ENCODE peak calls at places on chromosomes 6 and 20, in six cellular contexts. Q is trophoblast cell, Y is IMR-90, F is H1, C is mesenchymal stem cell, M is neuronal stem cell. A is an unnamed sample.

GRCh38 chr6:6003334-6004146 is 3.2 kb downstream of the NRN1 start:
- DNase-seq in Q (peak), Y (no peak), F (peak), C (no peak), M (no peak), A (peak)

GRCh38 chr6:31742894-31743293 is 3.1 kb downstream of the MSH5 start:
- DNase-seq in Q (no peak), Y (no peak), F (no peak), C (no peak), M (no peak), A (no peak)

GRCh38 chr6:9848094-9848493 is 566.8 kb downstream of the TFAP2A start:
- DNase-seq in Q (no peak), Y (peak), F (no peak), C (no peak), M (no peak), A (no peak)

GRCh38 chr6:31887608-31888007 is 8.8 kb upstream of the SLC44A4 start:
- DNase-seq in Q (no peak), Y (no peak), F (no peak), C (no peak), M (no peak), A (no peak)

GRCh38 chr20:17562804-17563305 is 7.0 kb upstream of the DSTN start:
- DNase-seq in Q (peak), Y (peak), F (peak), C (peak), M (no peak), A (no peak)

GRCh38 chr6:100946021-100946540 is 65.0 kb upstream of the ASCC3 start:
- DNase-seq in Q (no peak), Y (no peak), F (no peak), C (no peak), M (no peak), A (no peak)

GRCh38 chr20:1434571-1435336 is 31.9 kb downstream of the NSFL1C start:
- DNase-seq in Q (peak), Y (peak), F (no peak), C (peak), M (no peak), A (no peak)

GRCh38 chr6:123965894-123966293 is 162.2 kb downstream of the NKAIN2 start:
- DNase-seq in Q (peak), Y (peak), F (no peak), C (peak), M (peak), A (peak)

GRCh38 chr20:51602131-51602530 is 59.6 kb upstream of the NFATC2 start:
- DNase-seq in Q (no peak), Y (no peak), F (no peak), C (no peak), M (no peak), A (no peak)

GRCh38 chr6:20751293-20751946 is 217.2 kb downstream of the CDKAL1 start:
- DNase-seq in Q (no peak), Y (peak), F (no peak), C (peak), M (no peak), A (no peak)

GRCh38 chr20:51525241-51526104 is 17.0 kb downstream of the NFATC2 start:
- DNase-seq in Q (no peak), Y (no peak), F (no peak), C (no peak), M (no peak), A (no peak)

GRCh38 chr6:17831135-17831534 is 124.4 kb upstream of the NUP153 start:
- DNase-seq in Q (peak), Y (peak), F (no peak), C (peak), M (no peak), A (no peak)

GRCh38 chr6:32073066-32073465 is 34.9 kb downstream of the CYP21A2 start:
- DNase-seq in Q (no peak), Y (no peak), F (no peak), C (no peak), M (no peak), A (no peak)

GRCh38 chr6:167737205-167737830 is 89.4 kb upstream of the AFDN start:
- DNase-seq in Q (no peak), Y (no peak), F (no peak), C (no peak), M (no peak), A (no peak)

GRCh38 chr6:160685762-160686450 is 16.1 kb upstream of the PLG start:
- DNase-seq in Q (no peak), Y (no peak), F (no peak), C (no peak), M (no peak), A (no peak)

GRCh38 chr20:3663858-3664257 is 659 bp upstream of the GFRA4 start:
- DNase-seq in Q (no peak), Y (no peak), F (no peak), C (no peak), M (no peak), A (no peak)

GRCh38 chr6:13375360-13375878 is 47.1 kb upstream of the TBC1D7 start:
- DNase-seq in Q (no peak), Y (no peak), F (no peak), C (no peak), M (no peak), A (no peak)

GRCh38 chr6:47034919-47035318 is 7.2 kb downstream of the ADGRF1 start:
- DNase-seq in Q (peak), Y (peak), F (no peak), C (peak), M (no peak), A (no peak)

GRCh38 chr6:117389227-117390057 is 36.3 kb downstream of the ROS1 start:
- DNase-seq in Q (peak), Y (no peak), F (no peak), C (no peak), M (no peak), A (no peak)

GRCh38 chr6:61168878-61169277 is 1117.1 kb downstream of the KHDRBS2 start:
- DNase-seq in Q (no peak), Y (no peak), F (no peak), C (no peak), M (no peak), A (no peak)

GRCh38 chr6:52815167-52816092 is 11.8 kb upstream of the GSTA1 start:
- DNase-seq in Q (peak), Y (peak), F (peak), C (peak), M (peak), A (peak)

GRCh38 chr6:99110004-99110403 is 162.3 kb upstream of the FBXL4 start:
- DNase-seq in Q (no peak), Y (no peak), F (no peak), C (no peak), M (no peak), A (no peak)

GRCh38 chr6:30740993-30741784 is 1.3 kb downstream of the FLOT1 start:
- DNase-seq in Q (no peak), Y (peak), F (no peak), C (peak), M (no peak), A (no peak)

DNA sequence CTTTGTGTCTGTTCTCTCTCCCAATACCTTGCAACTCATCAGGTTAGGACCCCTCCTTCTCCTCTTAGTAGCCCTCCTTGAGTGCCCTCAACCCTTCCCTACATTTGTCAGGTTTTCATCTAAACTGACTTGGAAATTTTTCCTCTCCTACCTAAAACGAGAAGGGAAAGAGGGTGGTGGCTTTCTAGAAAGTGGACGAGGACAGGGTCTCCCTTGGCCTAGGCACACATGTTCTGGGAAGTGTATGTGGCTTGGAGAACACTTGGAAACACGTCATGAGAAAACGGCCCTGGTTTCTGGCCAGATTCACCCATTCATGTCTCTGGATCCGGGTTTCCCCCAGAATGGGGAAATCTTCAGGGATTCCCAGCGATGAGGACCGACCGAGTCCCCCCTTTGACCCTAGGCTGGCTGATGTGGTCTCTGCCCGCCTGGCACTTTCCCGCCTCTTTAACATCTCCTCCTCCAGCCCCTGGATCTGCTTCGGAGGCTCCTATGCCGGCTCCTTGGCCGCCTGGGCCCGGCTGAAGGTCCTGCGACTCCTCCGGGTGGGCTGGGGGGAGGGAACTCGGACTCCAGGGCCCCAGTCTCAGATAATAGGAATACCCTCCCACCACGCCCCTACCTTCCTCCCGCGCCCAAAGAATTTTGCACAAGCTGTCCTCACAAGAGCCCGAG is 2.9 kb downstream of the PRSS16 start:
- DNase-seq in Q (no peak), Y (no peak), F (no peak), C (no peak), M (no peak), A (no peak)
- H2AFZ ChIP-seq in Q (peak), Y (peak), F (peak), C (no peak), M (peak), A (no peak)

GRCh38 chr20:14412102-14412501 is 74.7 kb upstream of the FLRT3 start:
- DNase-seq in Q (no peak), Y (no peak), F (no peak), C (peak), M (no peak), A (no peak)
- H2BK120ac ChIP-seq in Q (no peak), Y (no peak), F (no peak), C (no peak), M (no peak), A (no peak)

GRCh38 chr20:62058941-62059340 is 6.7 kb downstream of the TAF4 start:
- DNase-seq in Q (no peak), Y (no peak), F (no peak), C (no peak), M (no peak), A (no peak)
- H2AFZ ChIP-seq in Q (no peak), Y (no peak), F (no peak), C (no peak), M (no peak), A (no peak)

DNA sequence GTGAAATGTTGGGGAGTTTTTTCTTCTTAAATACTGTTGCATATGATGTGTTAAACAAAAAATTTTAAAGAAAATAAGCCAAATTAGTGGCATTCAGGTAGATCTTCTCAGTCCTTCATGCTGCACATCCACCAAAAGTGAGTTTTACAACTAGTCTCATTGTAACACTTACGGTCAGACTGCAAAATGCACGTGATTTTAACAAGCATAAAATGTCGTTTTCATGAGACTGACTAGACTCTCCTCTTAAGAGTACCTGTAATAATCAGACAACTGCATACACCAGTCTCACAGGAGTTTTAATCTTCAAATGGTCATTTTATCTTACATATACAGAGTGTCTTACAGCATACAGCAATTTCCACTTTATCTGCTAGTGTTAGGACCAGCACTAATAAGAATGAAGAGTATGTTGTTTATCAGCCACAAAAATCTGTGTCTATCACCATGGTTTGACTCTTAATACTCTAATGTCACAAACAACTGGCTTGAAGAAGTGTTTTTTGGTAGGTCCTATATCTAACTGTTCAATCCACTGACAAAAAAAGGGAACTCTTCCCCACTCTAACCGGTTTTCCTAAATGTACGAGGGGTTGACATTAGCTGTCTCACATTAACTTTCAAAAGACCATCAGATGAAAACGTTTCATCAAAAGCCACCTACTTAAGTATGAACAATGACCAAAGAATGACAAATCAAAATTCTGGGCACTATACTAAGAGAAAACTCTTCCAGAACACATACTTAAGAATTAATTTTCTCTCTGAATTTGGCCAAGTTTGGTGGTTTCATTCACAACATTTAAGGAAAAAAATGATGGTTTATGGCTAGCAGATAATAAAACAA is 1.5 kb upstream of the ASF1A start:
- DNase-seq in Q (peak), Y (no peak), F (no peak), C (no peak), M (no peak), A (no peak)
- H2BK120ac ChIP-seq in Q (no peak), Y (peak), F (no peak), C (no peak), M (no peak), A (no peak)

DNA sequence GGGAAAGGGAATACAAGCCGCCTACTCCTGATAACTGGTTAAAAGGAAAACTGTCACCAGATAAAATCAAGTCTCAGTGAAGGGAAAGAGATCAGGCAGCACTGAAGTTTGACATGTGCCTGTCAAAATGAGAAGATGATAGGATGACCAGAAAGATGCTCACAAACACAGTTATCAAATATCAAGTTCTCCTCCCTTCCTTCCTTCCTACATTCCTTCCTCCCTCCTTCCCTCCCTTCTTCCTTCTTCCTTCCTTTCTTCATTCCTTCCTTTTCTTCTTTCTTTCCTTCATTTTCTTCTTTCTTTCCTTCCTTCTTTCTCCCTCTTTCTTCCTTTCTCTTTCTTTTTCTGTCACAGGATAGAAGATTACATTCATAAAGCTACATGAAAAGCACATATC is 55.2 kb downstream of the MYB start:
- DNase-seq in Q (no peak), Y (no peak), F (no peak), C (no peak), M (no peak), A (no peak)
- H2AFZ ChIP-seq in Q (no peak), Y (no peak), F (no peak), C (no peak), M (peak), A (no peak)

DNA sequence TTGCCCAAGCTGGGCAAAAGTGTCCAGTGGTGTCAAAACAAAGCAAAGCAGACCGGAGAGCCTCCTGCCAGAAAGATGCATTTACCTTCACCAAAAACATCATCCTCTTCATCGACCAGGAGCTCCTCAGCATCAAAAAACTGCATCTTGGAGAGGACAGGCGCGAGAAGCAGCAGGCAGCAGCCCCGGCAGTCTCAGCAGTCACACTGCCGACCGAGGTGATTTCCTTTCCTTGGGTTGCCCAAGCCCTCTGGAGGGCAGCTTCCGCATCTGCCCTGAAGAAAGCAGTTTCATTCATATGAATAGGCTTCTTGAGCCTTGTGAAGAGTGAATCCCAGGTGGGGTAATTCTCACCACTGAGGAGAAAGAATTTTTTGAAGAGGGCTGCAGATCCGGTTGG is at the start of gene RIPOR2:
- DNase-seq in Q (peak), Y (no peak), F (peak), C (no peak), M (no peak), A (peak)
- H2BK120ac ChIP-seq in Q (no peak), Y (no peak), F (peak), C (no peak), M (no peak), A (no peak)

GRCh38 chr6:15882915-15883314 is 220.1 kb upstream of the DTNBP1 start:
- DNase-seq in Q (no peak), Y (no peak), F (no peak), C (no peak), M (no peak), A (no peak)

GRCh38 chr6:15885624-15886023 is 222.8 kb upstream of the DTNBP1 start:
- DNase-seq in Q (no peak), Y (no peak), F (no peak), C (no peak), M (no peak), A (no peak)

GRCh38 chr6:15892369-15892768 is 229.5 kb upstream of the DTNBP1 start:
- DNase-seq in Q (no peak), Y (no peak), F (no peak), C (no peak), M (no peak), A (no peak)

GRCh38 chr6:15888798-15889772 is 226.3 kb upstream of the DTNBP1 start:
- DNase-seq in Q (no peak), Y (no peak), F (no peak), C (no peak), M (no peak), A (no peak)

DNA sequence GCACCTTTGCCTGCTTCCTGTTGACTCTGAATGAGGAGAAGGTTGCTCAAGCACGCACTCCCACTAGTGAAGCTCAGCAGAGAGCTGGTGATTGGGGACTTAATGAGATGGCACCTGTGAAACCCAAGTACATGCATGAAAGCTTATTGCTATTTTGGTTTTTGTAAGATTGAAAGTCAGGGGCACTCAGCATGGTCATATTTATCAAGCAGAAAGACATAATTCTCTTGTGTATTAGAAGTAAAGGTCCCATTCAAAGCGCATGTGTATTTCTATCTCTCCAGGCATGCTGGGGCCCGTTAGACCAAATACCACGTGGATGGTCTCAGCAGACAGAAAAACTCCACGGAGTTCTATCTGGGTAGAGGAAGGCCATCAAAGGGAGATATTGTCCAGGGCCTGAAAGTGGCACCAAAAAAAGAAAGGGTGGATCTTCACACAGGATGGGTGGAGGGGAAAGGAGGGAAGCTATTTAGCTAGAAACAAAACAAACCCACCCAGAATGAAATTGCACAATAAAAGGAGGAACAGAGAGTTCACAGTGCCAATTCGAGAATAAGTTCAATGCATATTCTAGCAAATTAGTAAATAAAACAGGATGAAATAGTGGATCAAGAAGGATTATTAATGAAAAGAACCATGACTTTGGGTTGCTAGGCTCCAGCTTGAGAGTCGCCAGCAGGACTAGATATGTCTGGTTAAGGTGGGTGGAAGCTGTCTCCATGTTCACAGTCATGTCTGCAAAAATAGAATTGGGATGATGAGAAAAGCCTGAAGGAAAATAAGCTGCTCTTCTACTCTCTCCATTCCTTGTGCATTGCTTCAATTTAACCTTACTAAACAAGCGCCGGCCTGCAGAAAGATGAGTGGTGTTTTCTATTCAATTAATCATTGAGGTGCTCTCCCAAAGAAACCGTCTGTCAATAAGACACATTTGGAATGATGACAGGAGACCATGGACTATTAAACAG is 224.9 kb upstream of the DTNBP1 start:
- DNase-seq in Q (no peak), Y (no peak), F (no peak), C (no peak), M (no peak), A (no peak)
- H2AFZ ChIP-seq in Q (no peak), Y (no peak), F (no peak), C (no peak), M (no peak), A (no peak)

DNA sequence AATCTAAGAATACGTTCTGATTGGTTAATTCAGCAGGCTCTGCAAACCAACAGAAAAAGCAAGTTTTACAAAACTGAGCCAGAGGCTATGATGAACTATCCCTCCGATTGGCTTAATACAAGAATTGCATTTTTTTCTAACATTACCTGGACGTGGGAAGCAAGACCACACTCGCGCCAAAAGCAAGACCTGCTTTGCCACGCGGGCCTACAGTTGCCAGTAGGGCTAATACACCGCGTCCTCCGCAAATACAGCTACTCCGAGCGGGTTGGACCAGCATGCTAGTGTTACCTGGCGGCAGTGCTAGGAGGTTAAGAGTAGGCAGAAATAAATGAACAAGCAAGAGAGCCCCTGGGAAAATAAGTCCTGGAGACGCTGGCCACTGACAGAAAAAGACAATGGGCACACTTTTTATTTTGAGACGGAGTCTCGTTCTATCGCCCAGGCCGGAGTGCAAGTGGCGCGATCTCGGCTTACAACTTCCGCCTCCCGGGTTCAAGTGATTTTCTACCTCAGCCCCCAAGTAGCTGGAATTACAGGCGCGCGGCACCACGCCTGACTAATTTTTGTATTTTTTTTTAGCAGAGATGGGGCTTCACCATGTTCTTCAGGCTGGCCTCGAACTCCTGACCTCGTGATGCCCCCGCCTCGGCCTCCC is 131.9 kb upstream of the BTN3A2 start:
- DNase-seq in Q (no peak), Y (peak), F (no peak), C (no peak), M (no peak), A (peak)
- H2BK120ac ChIP-seq in Q (peak), Y (peak), F (no peak), C (no peak), M (no peak), A (no peak)

GRCh38 chr6:110101885-110102284 is 77.6 kb downstream of the WASF1 start:
- DNase-seq in Q (no peak), Y (no peak), F (no peak), C (no peak), M (no peak), A (peak)

GRCh38 chr6:110098511-110099116 is 80.9 kb downstream of the WASF1 start:
- DNase-seq in Q (peak), Y (no peak), F (no peak), C (no peak), M (no peak), A (no peak)

GRCh38 chr6:110093981-110094380 is 85.5 kb downstream of the WASF1 start:
- DNase-seq in Q (no peak), Y (no peak), F (no peak), C (no peak), M (no peak), A (no peak)

GRCh38 chr6:110095101-110095500 is 84.4 kb downstream of the WASF1 start:
- DNase-seq in Q (no peak), Y (no peak), F (no peak), C (peak), M (no peak), A (no peak)

GRCh38 chr6:110097443-110097842 is 82.0 kb downstream of the WASF1 start:
- DNase-seq in Q (no peak), Y (no peak), F (no peak), C (no peak), M (no peak), A (no peak)
- H2AFZ ChIP-seq in Q (no peak), Y (no peak), F (no peak), C (no peak), M (no peak), A (no peak)

A was measured in H9.